ENCODE peak calls at places on chromosomes 11 and 22, in five cellular contexts. D is K562, M is GM12878, R is H1, W is HepG2. H is an unnamed sample.
A peak's percentile ranks its signal among the peaks of the same experiment; 100 is the strongest.

GRCh38 chr11:116199182-116199581 is 573.6 kb downstream of the BUD13 start:
- DNase-seq in D (no peak), M (no peak), R (no peak), W (no peak), H (no peak)

GRCh38 chr11:12754582-12755250 is 80.5 kb downstream of the TEAD1 start:
- DNase-seq in D (no peak), M (no peak), R (no peak), W (no peak), H (no peak)

GRCh38 chr11:32005786-32006406 is 85.0 kb upstream of the RCN1 start:
- DNase-seq in D (no peak), M (no peak), R (no peak), W (no peak), H (no peak)

GRCh38 chr11:116379185-116379828 is 393.5 kb downstream of the BUD13 start:
- DNase-seq in D (peak; percentile 31), M (no peak), R (no peak), W (peak; percentile 21), H (peak; percentile 70)

GRCh38 chr11:3159296-3160190 is 5.6 kb downstream of the OSBPL5 start:
- DNase-seq in D (no peak), M (no peak), R (no peak), W (no peak), H (peak; percentile 37)

GRCh38 chr11:81422402-81422801 is 1311.3 kb downstream of the FAM181B start:
- DNase-seq in D (no peak), M (no peak), R (no peak), W (no peak), H (no peak)

GRCh38 chr22:41939981-41940852 is 6.7 kb downstream of the CENPM start:
- DNase-seq in D (peak; percentile 43), M (peak; percentile 98), R (no peak), W (no peak), H (no peak)

GRCh38 chr11:16194566-16194965 is 161.8 kb downstream of the SOX6 start:
- DNase-seq in D (no peak), M (no peak), R (no peak), W (no peak), H (no peak)

GRCh38 chr22:44126807-44127206 is 53.9 kb upstream of the PARVG start:
- DNase-seq in D (no peak), M (no peak), R (no peak), W (no peak), H (no peak)

GRCh38 chr11:82790723-82791487 is 57.2 kb upstream of the FAM181B start:
- DNase-seq in D (peak; percentile 77), M (no peak), R (no peak), W (no peak), H (no peak)

GRCh38 chr11:69481393-69481844 is at the start of gene LINC01488:
- DNase-seq in D (no peak), M (no peak), R (no peak), W (no peak), H (no peak)

GRCh38 chr11:80239217-80239616 is 798.4 kb upstream of the TENM4 start:
- DNase-seq in D (no peak), M (no peak), R (no peak), W (peak; percentile 1), H (no peak)

GRCh38 chr11:65884716-65885092 is 3.6 kb downstream of the FIBP start:
- DNase-seq in D (peak; percentile 83), M (no peak), R (no peak), W (peak; percentile 60), H (peak; percentile 87)

GRCh38 chr11:66218846-66219620 is 49.4 kb upstream of the RAB1B start:
- DNase-seq in D (no peak), M (no peak), R (no peak), W (no peak), H (no peak)

GRCh38 chr11:33529461-33529860 is 171.2 kb downstream of the C11orf91 start:
- DNase-seq in D (no peak), M (no peak), R (no peak), W (no peak), H (no peak)

GRCh38 chr22:25896098-25896497 is 154.1 kb downstream of the MYO18B start:
- DNase-seq in D (no peak), M (no peak), R (no peak), W (peak; percentile 9), H (no peak)

GRCh38 chr11:116910378-116910777 is 73.0 kb upstream of the APOA1 start:
- DNase-seq in D (no peak), M (no peak), R (no peak), W (no peak), H (no peak)

GRCh38 chr11:123640677-123641494 is 13.5 kb downstream of the SCN3B start:
- DNase-seq in D (peak; percentile 67), M (no peak), R (no peak), W (peak; percentile 20), H (peak; percentile 77)

GRCh38 chr11:57483570-57483934 is 23.2 kb downstream of the RTN4RL2 start:
- DNase-seq in D (no peak), M (no peak), R (no peak), W (no peak), H (no peak)

GRCh38 chr11:65778431-65778900 is 2.3 kb downstream of the AP5B1 start:
- DNase-seq in D (no peak), M (no peak), R (no peak), W (no peak), H (no peak)

GRCh38 chr11:33802414-33802950 is 28.2 kb upstream of the FBXO3 start:
- DNase-seq in D (peak; percentile 30), M (no peak), R (peak; percentile 67), W (peak; percentile 37), H (peak; percentile 78)

GRCh38 chr22:24424901-24425775 is 2.3 kb upstream of the ADORA2A start:
- DNase-seq in D (no peak), M (no peak), R (no peak), W (no peak), H (no peak)

GRCh38 chr11:68044898-68045351 is 6.1 kb downstream of the TCIRG1 start:
- DNase-seq in D (no peak), M (no peak), R (no peak), W (no peak), H (no peak)

GRCh38 chr11:75317446-75318122 is 33.9 kb downstream of the ARRB1 start:
- DNase-seq in D (no peak), M (no peak), R (no peak), W (no peak), H (no peak)

GRCh38 chr11:111186308-111186967 is 59.1 kb upstream of the POU2AF2 start:
- DNase-seq in D (no peak), M (no peak), R (no peak), W (no peak), H (no peak)

GRCh38 chr11:10941429-10941828 is 83.6 kb upstream of the ZBED5 start:
- DNase-seq in D (no peak), M (no peak), R (no peak), W (no peak), H (no peak)

GRCh38 chr11:10943968-10944367 is 86.1 kb upstream of the ZBED5 start:
- DNase-seq in D (no peak), M (no peak), R (no peak), W (no peak), H (no peak)

GRCh38 chr11:10946072-10946471 is 88.2 kb upstream of the ZBED5 start:
- DNase-seq in D (no peak), M (no peak), R (no peak), W (no peak), H (no peak)

GRCh38 chr11:10938650-10939387 is 81.0 kb upstream of the ZBED5 start:
- DNase-seq in D (no peak), M (no peak), R (no peak), W (no peak), H (no peak)

GRCh38 chr11:10942621-10943020 is 84.8 kb upstream of the ZBED5 start:
- DNase-seq in D (no peak), M (no peak), R (no peak), W (no peak), H (no peak)
- TF ChIP-seq ATF2 in D (no peak), M (no peak), R (no peak), W (no peak), H (no peak)

DNA sequence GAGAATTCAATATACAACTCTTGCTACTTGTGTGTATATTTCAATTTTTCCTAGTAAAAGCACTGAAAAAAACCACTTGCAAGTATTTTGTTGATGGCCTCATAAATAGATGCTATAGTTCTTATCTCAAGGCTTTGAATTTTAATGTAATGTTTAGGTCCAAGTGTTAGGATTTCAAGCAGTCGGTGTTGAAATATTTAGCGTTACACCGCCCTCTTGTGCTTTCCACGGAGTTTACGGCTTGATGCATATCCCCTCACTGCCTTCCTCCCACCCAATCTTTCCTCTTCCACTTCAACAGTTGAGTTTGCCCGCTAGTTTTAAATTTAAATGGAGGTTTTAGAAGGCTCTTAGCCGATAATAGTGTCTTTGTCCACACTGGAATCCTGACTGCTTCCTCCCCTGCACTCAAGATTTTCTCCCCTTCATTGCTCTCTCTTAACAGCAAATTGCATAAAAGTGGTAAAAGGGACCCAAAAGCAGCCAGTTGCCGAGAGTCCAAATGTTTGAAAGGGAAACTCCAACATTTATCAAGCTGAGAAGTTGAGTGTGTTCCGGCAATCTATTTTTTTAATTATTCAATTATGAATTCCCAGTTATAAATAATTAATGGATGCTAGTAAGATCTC is 25.9 kb upstream of the HTATIP2 start:
- DNase-seq in D (peak; percentile 46), M (no peak), R (no peak), W (peak; percentile 18), H (peak; percentile 36)
- TF ChIP-seq ATF2 in D (no peak), M (no peak), R (no peak), W (no peak), H (no peak)

GRCh38 chr11:44623321-44623715 is 57.9 kb downstream of the CD82 start:
- DNase-seq in D (no peak), M (no peak), R (no peak), W (no peak), H (no peak)

GRCh38 chr11:44621784-44622183 is 56.3 kb downstream of the CD82 start:
- DNase-seq in D (no peak), M (no peak), R (no peak), W (no peak), H (no peak)

GRCh38 chr11:44622721-44623258 is 57.3 kb downstream of the CD82 start:
- DNase-seq in D (no peak), M (no peak), R (no peak), W (no peak), H (no peak)

GRCh38 chr11:44621140-44621681 is 55.7 kb downstream of the CD82 start:
- DNase-seq in D (peak; percentile 81), M (no peak), R (peak; percentile 46), W (peak; percentile 55), H (peak; percentile 91)

DNA sequence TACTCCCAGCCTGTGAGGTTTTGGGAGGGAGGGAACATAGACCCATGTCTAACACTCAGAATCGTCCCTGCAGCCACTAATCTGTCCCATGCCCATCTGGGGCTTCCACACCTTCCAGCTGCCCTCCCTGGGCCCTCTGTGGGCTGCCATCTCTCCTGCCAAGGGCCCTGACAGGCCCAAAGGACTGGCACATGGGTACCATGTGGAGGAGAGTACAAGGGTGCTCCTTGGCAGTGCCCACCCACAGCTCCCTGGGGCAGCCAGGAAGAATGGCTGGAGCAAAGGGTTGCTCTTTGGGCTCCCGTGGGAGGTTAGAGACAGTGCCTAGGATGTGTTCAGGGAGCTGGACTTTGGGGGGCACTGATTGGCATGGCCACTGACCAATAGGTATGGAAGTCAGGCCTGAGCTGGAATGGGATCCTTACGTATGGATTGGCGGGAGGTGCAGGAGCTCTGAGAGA is 56.8 kb downstream of the CD82 start:
- DNase-seq in D (no peak), M (no peak), R (no peak), W (no peak), H (no peak)
- TF ChIP-seq ATF2 in D (no peak), M (no peak), R (no peak), W (no peak), H (no peak)

DNA sequence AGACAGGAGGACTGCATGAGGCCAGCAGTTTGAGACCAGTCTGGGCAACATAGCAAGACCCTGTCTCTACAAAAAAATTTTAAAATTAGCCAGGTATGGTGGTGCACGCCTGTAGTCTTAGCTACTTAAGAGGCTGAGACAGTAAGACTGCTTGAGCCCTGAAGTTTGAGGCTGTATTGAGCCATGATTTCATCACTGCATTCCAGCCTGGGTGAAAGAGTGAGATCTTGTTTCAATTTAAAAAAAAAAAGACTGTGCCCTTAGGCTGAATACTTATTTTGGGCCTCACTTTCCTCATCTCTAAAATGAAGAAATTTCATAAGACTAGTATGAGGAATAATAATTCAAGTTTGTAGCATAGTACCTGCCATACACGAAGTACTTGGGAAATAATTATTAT is 6.9 kb downstream of the AQP11 start:
- DNase-seq in D (no peak), M (no peak), R (no peak), W (no peak), H (no peak)
- TF ChIP-seq ATF2 in D (no peak), M (no peak), R (no peak), W (no peak), H (no peak)